ENCODE peak calls at places on chromosomes 3 and 15, in eight cellular contexts. Y is endodermal cell, M is AG04449, L is MM.1S, X is PC-3, E is BJ, K is psoas muscle, O is fibroblast of the aortic adventitia. H is an unnamed sample.

GRCh38 chr3:113912551-113913246 is 35.1 kb upstream of the ZDHHC23 start:
- DNase-seq in Y (peak; percentile 76), K (no peak), M (no peak), O (peak; percentile 80), X (peak; percentile 90), L (peak; percentile 87), E (no peak), H (peak; percentile 54)

GRCh38 chr3:49349617-49350114 is 8.5 kb downstream of the GPX1 start:
- DNase-seq in L (no peak), O (no peak), E (no peak), X (no peak), Y (no peak), K (no peak), M (no peak), H (no peak)

GRCh38 chr3:146680602-146681001 is 75.5 kb upstream of the PLSCR5 start:
- DNase-seq in L (no peak), M (no peak), O (no peak), K (no peak), X (no peak), E (no peak), Y (no peak), H (no peak)

GRCh38 chr3:70360985-70361384 is 48.5 kb upstream of the MDFIC2 start:
- DNase-seq in E (no peak), Y (no peak), M (no peak), X (peak; percentile 4), O (peak; percentile 15), K (no peak), L (no peak), H (peak; percentile 8)

GRCh38 chr3:66468016-66468735 is 32.6 kb downstream of the LRIG1 start:
- DNase-seq in L (no peak), K (no peak), E (no peak), O (peak; percentile 39), X (no peak), Y (no peak), M (no peak), H (no peak)

GRCh38 chr15:87744815-87745214 is 511.7 kb downstream of the NTRK3 start:
- DNase-seq in E (no peak), Y (no peak), K (no peak), X (no peak), O (no peak), L (no peak), M (no peak), H (no peak)

GRCh38 chr3:40143283-40144090 is 166.0 kb upstream of the EIF1B start:
- DNase-seq in O (peak; percentile 10), Y (no peak), X (peak; percentile 48), K (no peak), E (no peak), M (peak; percentile 38), L (no peak), H (no peak)

GRCh38 chr15:83410532-83410931 is 36.6 kb upstream of the SH3GL3 start:
- DNase-seq in X (peak; percentile 23), E (no peak), K (no peak), O (no peak), L (no peak), Y (no peak), M (no peak), H (no peak)

GRCh38 chr3:194632211-194632982 is 822 bp downstream of the TMEM44 start:
- DNase-seq in E (no peak), X (peak; percentile 37), L (no peak), Y (no peak), K (no peak), O (peak; percentile 40), M (no peak), H (no peak)

GRCh38 chr15:86362556-86362955 is 282.9 kb downstream of the AGBL1 start:
- DNase-seq in X (peak; percentile 34), L (no peak), E (no peak), K (no peak), M (no peak), Y (peak; percentile 62), O (no peak), H (no peak)

GRCh38 chr15:72271895-72272212 is 500 bp downstream of the PARP6 start:
- DNase-seq in O (peak; percentile 26), E (no peak), K (no peak), M (no peak), X (no peak), Y (peak; percentile 81), L (peak; percentile 6), H (no peak)

GRCh38 chr15:63192604-63193206 is 3.3 kb downstream of the RAB8B start:
- DNase-seq in Y (no peak), K (no peak), O (no peak), X (no peak), E (no peak), M (no peak), L (no peak), H (no peak)

GRCh38 chr15:73921257-73921890 is 4.9 kb upstream of the LOXL1 start:
- DNase-seq in M (no peak), Y (no peak), E (no peak), L (no peak), K (no peak), O (no peak), X (peak; percentile 46), H (no peak)

GRCh38 chr3:104198136-104198535 is 1168.6 kb upstream of the ALCAM start:
- DNase-seq in X (peak; percentile 42), L (no peak), O (no peak), M (peak; percentile 2), K (no peak), E (no peak), Y (no peak), H (no peak)

GRCh38 chr3:13045904-13046568 is 27.2 kb downstream of the IQSEC1 start:
- DNase-seq in Y (no peak), O (no peak), E (no peak), X (no peak), M (no peak), K (no peak), L (no peak), H (no peak)

GRCh38 chr15:34366271-34367043 is 539 bp downstream of the LPCAT4 start:
- DNase-seq in K (peak; percentile 72), L (peak; percentile 63), M (no peak), E (no peak), O (peak; percentile 48), Y (peak; percentile 94), X (peak; percentile 84), H (no peak)

GRCh38 chr15:38103564-38103963 is 149.1 kb upstream of the SPRED1 start:
- DNase-seq in O (no peak), X (no peak), Y (no peak), L (no peak), M (no peak), K (no peak), E (no peak), H (no peak)

GRCh38 chr3:44136421-44136820 is 105.3 kb upstream of the TOPAZ1 start:
- DNase-seq in K (no peak), Y (peak; percentile 71), M (no peak), X (peak; percentile 31), L (peak; percentile 20), O (peak; percentile 17), E (no peak), H (no peak)

GRCh38 chr3:39485547-39485946 is 18.1 kb downstream of the MOBP start:
- DNase-seq in M (no peak), K (no peak), X (no peak), L (no peak), Y (no peak), E (no peak), O (no peak), H (no peak)

GRCh38 chr3:56064684-56065083 is 403.6 kb downstream of the ERC2 start:
- DNase-seq in K (no peak), O (no peak), X (peak; percentile 71), L (no peak), E (no peak), Y (no peak), M (no peak), H (no peak)

GRCh38 chr3:50441818-50442217 is 61.6 kb downstream of the CACNA2D2 start:
- DNase-seq in E (no peak), X (no peak), K (no peak), O (peak; percentile 7), M (no peak), Y (no peak), L (no peak), H (no peak)

GRCh38 chr15:60373745-60374144 is 24.0 kb downstream of the ANXA2 start:
- DNase-seq in Y (peak; percentile 8), O (no peak), K (no peak), L (no peak), E (no peak), M (no peak), X (no peak), H (no peak)

DNA sequence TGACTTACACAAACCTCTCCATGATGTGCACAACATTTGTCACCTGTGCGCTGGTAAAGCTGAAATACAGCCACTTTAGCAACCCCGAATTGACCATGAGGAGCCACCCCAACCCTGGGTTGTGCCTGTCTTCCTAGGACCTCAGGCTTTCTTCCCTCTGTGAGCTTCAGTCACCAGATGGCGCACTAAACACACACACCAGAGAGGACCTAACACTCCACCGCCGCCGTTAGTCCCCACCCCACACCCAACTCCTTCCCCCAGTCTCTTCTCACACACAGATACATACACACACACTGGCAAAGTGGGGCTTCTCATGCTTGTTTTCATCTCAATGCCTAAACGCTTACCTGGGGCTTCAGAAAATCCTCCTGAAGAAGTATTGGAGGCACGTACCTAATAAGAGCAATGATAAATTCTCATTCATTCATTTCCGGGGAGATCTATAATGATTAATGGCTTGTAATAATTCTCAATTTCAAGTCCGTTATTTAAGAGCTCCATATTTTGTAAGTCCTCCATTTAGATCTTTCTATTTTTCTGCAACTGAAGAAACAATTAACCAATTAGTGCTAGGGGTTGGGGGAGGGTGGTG is 2.1 kb upstream of the CCDC80 start:
- DNase-seq in O (peak; percentile 96), X (peak; percentile 95), K (peak; percentile 80), Y (peak; percentile 94), M (peak; percentile 67), E (no peak), L (peak; percentile 81), H (peak; percentile 86)
- H3K4me3 ChIP-seq in O (peak overlapping the region; percentile 38), X (peak overlapping the region; percentile 43), K (peak overlapping the region; percentile 31), Y (no peak overlapping the region), M (no peak overlapping the region), E (no peak overlapping the region), L (no peak overlapping the region), H (no peak overlapping the region)

GRCh38 chr15:70488941-70489848 is 274.2 kb downstream of the UACA start:
- DNase-seq in M (no peak), K (no peak), E (no peak), L (no peak), X (no peak), O (no peak), Y (no peak), H (no peak)
- TF ChIP-seq CTCF in M (no peak), K (no peak), E (no peak), L (no peak), X (no peak), O (no peak), Y (no peak), H (no peak)

DNA sequence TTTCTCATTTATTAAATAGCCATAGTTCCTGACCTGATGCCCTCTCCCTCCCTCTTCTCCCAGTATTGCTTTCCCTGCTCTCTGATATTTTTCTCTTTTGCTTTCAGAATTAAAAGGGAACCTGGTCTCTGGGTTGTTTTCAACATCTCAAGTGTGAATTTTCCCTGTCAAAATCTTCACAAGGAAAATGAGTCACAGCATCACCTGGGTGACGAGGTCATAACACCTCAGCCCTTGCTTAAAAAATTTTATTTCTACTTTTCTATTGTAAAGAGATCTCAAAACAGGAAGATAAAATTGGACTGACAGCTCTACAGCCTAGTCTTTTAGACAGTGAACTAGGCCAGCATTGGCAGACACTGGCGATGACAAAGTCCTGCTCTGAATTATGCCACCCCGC is 40.1 kb downstream of the GAP43 start:
- DNase-seq in K (no peak), O (no peak), Y (no peak), L (no peak), E (no peak), X (no peak), M (no peak), H (no peak)
- H3K4me3 ChIP-seq in K (no peak overlapping the region), O (no peak overlapping the region), Y (no peak overlapping the region), L (no peak overlapping the region), E (no peak overlapping the region), X (no peak overlapping the region), M (no peak overlapping the region), H (no peak overlapping the region)

GRCh38 chr3:171699611-171700010 is 110.7 kb downstream of the PLD1 start:
- DNase-seq in E (no peak), K (no peak), Y (no peak), O (peak; percentile 70), M (no peak), L (no peak), X (no peak), H (no peak)
- TF ChIP-seq CTCF in E (no peak), K (no peak), Y (no peak), O (no peak), M (no peak), L (no peak), X (no peak), H (no peak)